ENCODE peak calls at places on chromosomes 3 and 15, in nine cellular contexts. I is mammary epithelial cell, W is K562, N is IMR-90, L is neuronal stem cell, Z is neural progenitor cell, C is PC-3, Q is Karpas-422, P is mesenchymal stem cell. K is an unnamed sample. For H3K36me3, the result is how much of the 10 kb centered on the place peaks cover.

GRCh38 chr3:156723182-156723619 is 48.8 kb downstream of the TIPARP start:
- DNase-seq in I (peak), W (no peak), N (peak), L (no peak), Z (no peak), C (no peak), Q (no peak), P (no peak), K (no peak)

GRCh38 chr3:3154879-3155610 is 24.4 kb downstream of the CRBN start:
- DNase-seq in I (peak), W (no peak), N (no peak), L (no peak), Z (no peak), C (no peak), Q (no peak), P (no peak), K (no peak)

GRCh38 chr3:101677436-101678286 is 729 bp upstream of the ZBTB11 start:
- DNase-seq in I (no peak), W (no peak), N (no peak), L (no peak), Z (peak), C (peak), Q (peak), P (no peak), K (no peak)

GRCh38 chr3:62622553-62623174 is 249.3 kb upstream of the FEZF2 start:
- DNase-seq in I (peak), W (peak), N (peak), L (peak), Z (peak), C (peak), Q (peak), P (peak), K (no peak)

GRCh38 chr3:161070252-161070930 is 34.8 kb downstream of the B3GALNT1 start:
- DNase-seq in I (no peak), W (no peak), N (no peak), L (no peak), Z (peak), C (peak), Q (no peak), P (no peak), K (no peak)

GRCh38 chr3:128232421-128233180 is 79.3 kb downstream of the EEFSEC start:
- DNase-seq in I (no peak), W (no peak), N (no peak), L (no peak), Z (no peak), C (no peak), Q (no peak), P (no peak), K (no peak)

GRCh38 chr3:194326192-194327029 is 24.7 kb downstream of the CPN2 start:
- DNase-seq in I (peak), W (no peak), N (no peak), L (no peak), Z (peak), C (no peak), Q (no peak), P (peak), K (no peak)

GRCh38 chr3:192794216-192794615 is 66.9 kb upstream of the FGF12 start:
- DNase-seq in I (no peak), W (no peak), N (no peak), L (no peak), Z (no peak), C (no peak), Q (no peak), P (no peak), K (no peak)

GRCh38 chr3:139421034-139421433 is 31.6 kb upstream of the COPB2 start:
- DNase-seq in I (no peak), W (no peak), N (no peak), L (no peak), Z (no peak), C (no peak), Q (no peak), P (no peak), K (no peak)

GRCh38 chr3:12882336-12883310 is 41.3 kb upstream of the RPL32 start:
- DNase-seq in I (no peak), W (no peak), N (no peak), L (no peak), Z (no peak), C (no peak), Q (no peak), P (no peak), K (no peak)
- H3K4me2 ChIP-seq in I (no peak), W (no peak), N (no peak), L (no peak), Z (no peak), C (no peak), Q (no peak), P (no peak), K (no peak)

GRCh38 chr15:52291204-52291603 is 4.4 kb downstream of the MYO5C start:
- DNase-seq in I (no peak), W (no peak), N (no peak), L (no peak), Z (no peak), C (no peak), Q (peak), P (no peak), K (no peak)

GRCh38 chr15:52292780-52293392 is 2.7 kb downstream of the MYO5C start:
- DNase-seq in I (no peak), W (no peak), N (no peak), L (no peak), Z (no peak), C (no peak), Q (no peak), P (no peak), K (no peak)

GRCh38 chr15:52294881-52295420 is 653 bp downstream of the MYO5C start:
- DNase-seq in I (no peak), W (no peak), N (no peak), L (no peak), Z (peak), C (peak), Q (no peak), P (no peak), K (no peak)

GRCh38 chr15:52290800-52291199 is 4.8 kb downstream of the MYO5C start:
- DNase-seq in I (no peak), W (no peak), N (no peak), L (no peak), Z (no peak), C (no peak), Q (no peak), P (no peak), K (no peak)

GRCh38 chr15:52295421-52295991 is at the start of gene MYO5C:
- DNase-seq in I (peak), W (no peak), N (no peak), L (peak), Z (peak), C (peak), Q (no peak), P (no peak), K (no peak)
- H3K9ac ChIP-seq in I (no peak), W (no peak), N (no peak), L (peak), Z (no peak), C (peak), Q (no peak), P (no peak), K (no peak)

GRCh38 chr15:59656935-59657634 is at the start of gene GTF2A2:
- DNase-seq in I (peak), W (peak), N (peak), L (peak), Z (peak), C (peak), Q (peak), P (peak), K (peak)
- H3K36me3 ChIP-seq in I (under half), W (half or more), N (under half), L (half or more), Z (under half), C (under half), Q (under half), P (under half), K (under half)

GRCh38 chr15:39936187-39936586 is 2.3 kb downstream of the EIF2AK4 start:
- DNase-seq in I (peak), W (no peak), N (peak), L (no peak), Z (no peak), C (peak), Q (no peak), P (peak), K (no peak)

GRCh38 chr15:39935241-39935640 is 1.3 kb downstream of the EIF2AK4 start:
- DNase-seq in I (no peak), W (no peak), N (no peak), L (no peak), Z (no peak), C (no peak), Q (no peak), P (no peak), K (no peak)

GRCh38 chr15:39934415-39935044 is 615 bp downstream of the EIF2AK4 start:
- DNase-seq in I (peak), W (no peak), N (no peak), L (peak), Z (peak), C (peak), Q (no peak), P (peak), K (no peak)

GRCh38 chr15:39939487-39940452 is 5.9 kb downstream of the EIF2AK4 start:
- DNase-seq in I (no peak), W (no peak), N (no peak), L (no peak), Z (no peak), C (no peak), Q (no peak), P (no peak), K (no peak)

DNA sequence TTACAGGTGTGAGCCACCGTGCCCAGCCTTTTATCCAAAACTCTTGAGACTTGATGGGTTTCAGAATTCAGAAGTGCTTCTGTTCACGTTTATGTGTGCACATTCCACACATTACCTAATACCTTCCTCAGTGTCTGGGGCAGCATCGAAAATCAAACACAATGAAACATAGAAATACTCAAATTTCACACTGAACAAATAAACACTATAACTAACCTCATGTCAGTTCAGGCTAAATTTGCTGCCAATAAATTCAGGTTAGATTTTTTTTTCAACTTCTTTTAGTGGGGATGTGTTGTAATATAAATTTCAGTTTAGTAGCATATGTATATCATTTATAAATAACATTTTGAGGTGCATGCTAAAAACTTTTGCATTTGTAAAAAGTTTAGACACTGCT is 2.8 kb downstream of the EIF2AK4 start:
- DNase-seq in I (no peak), W (no peak), N (no peak), L (no peak), Z (no peak), C (peak), Q (no peak), P (no peak), K (no peak)
- H3K4me2 ChIP-seq in I (peak), W (no peak), N (peak), L (no peak), Z (no peak), C (peak), Q (no peak), P (no peak), K (peak)

GRCh38 chr3:176174060-176174459 is 1023.2 kb downstream of the TBL1XR1 start:
- DNase-seq in I (no peak), W (no peak), N (no peak), L (no peak), Z (no peak), C (peak), Q (no peak), P (no peak), K (no peak)
- H3K9ac ChIP-seq in I (no peak), W (no peak), N (no peak), L (no peak), Z (no peak), C (no peak), Q (no peak), P (no peak), K (no peak)

GRCh38 chr3:50185230-50185629 is 6.2 kb upstream of the GNAT1 start:
- DNase-seq in I (no peak), W (no peak), N (no peak), L (no peak), Z (no peak), C (no peak), Q (no peak), P (no peak), K (no peak)
- H3K36me3 ChIP-seq in I (under half), W (under half), N (under half), L (under half), Z (under half), C (under half), Q (under half), P (under half), K (half or more)

GRCh38 chr3:152292367-152292766 is 23.6 kb downstream of the MBNL1 start:
- DNase-seq in I (no peak), W (no peak), N (no peak), L (no peak), Z (no peak), C (no peak), Q (no peak), P (no peak), K (no peak)
- H3K4me2 ChIP-seq in I (no peak), W (no peak), N (no peak), L (no peak), Z (no peak), C (no peak), Q (no peak), P (no peak), K (no peak)

DNA sequence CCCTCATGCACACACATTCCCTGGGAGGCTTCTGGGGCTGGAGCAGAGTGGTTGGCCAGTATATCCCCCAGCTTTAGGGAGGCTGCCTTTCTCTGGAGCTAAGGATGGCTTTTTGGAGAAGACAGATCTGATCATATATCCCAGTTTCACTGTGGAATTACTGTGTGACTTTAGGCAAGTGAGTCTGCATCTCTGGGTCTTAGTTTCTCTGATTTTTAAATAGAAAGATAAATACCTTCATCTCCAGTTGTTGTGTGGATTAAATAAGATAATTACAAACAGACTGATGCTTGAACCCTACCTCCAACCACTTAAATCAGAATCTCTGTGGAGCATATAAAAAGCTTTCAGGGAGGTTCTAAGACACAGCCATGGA is 11.1 kb upstream of the WNT7A start:
- DNase-seq in I (no peak), W (no peak), N (no peak), L (no peak), Z (no peak), C (no peak), Q (no peak), P (no peak), K (no peak)
- H3K9ac ChIP-seq in I (no peak), W (peak), N (no peak), L (no peak), Z (no peak), C (no peak), Q (no peak), P (no peak), K (no peak)